ENCODE peak calls at places on chromosomes 16 and 17, in five cellular contexts. One of them, this sample, is unnamed. For H3K36me3, the result is how much of the 10 kb centered on the place peaks cover.

GRCh38 chr17:76924345-76925332 is 56.4 kb downstream of the MGAT5B start:
- DNase-seq in BJ: no peak
- DNase-seq in mucosa of descending colon: no peak
- DNase-seq in adrenal gland: peak
- DNase-seq in mammary epithelial cell: no peak
- DNase-seq in this sample: no peak

GRCh38 chr17:10151667-10152496 is 46.5 kb downstream of the GAS7 start:
- DNase-seq in mucosa of descending colon: no peak
- DNase-seq in mammary epithelial cell: no peak
- DNase-seq in adrenal gland: no peak
- DNase-seq in BJ: no peak
- DNase-seq in this sample: no peak

GRCh38 chr16:363110-364090 is 6.9 kb downstream of the MRPL28 start:
- DNase-seq in adrenal gland: no peak
- DNase-seq in BJ: no peak
- DNase-seq in mucosa of descending colon: peak
- DNase-seq in mammary epithelial cell: no peak
- DNase-seq in this sample: no peak

GRCh38 chr17:74453665-74454196 is 12.7 kb upstream of the CD300A start:
- DNase-seq in BJ: no peak
- DNase-seq in mucosa of descending colon: peak
- DNase-seq in adrenal gland: peak
- DNase-seq in mammary epithelial cell: no peak
- DNase-seq in this sample: no peak

GRCh38 chr17:57294629-57295501 is 38.5 kb downstream of the MSI2 start:
- DNase-seq in mucosa of descending colon: no peak
- DNase-seq in BJ: no peak
- DNase-seq in adrenal gland: peak
- DNase-seq in mammary epithelial cell: peak
- DNase-seq in this sample: no peak

GRCh38 chr16:11016524-11016988 is 72.2 kb downstream of the CLEC16A start:
- DNase-seq in mammary epithelial cell: no peak
- DNase-seq in BJ: no peak
- DNase-seq in adrenal gland: no peak
- DNase-seq in mucosa of descending colon: no peak
- DNase-seq in this sample: no peak

GRCh38 chr16:10939649-10940206 is 2.5 kb downstream of the DEXI start:
- DNase-seq in adrenal gland: no peak
- DNase-seq in mucosa of descending colon: no peak
- DNase-seq in BJ: no peak
- DNase-seq in mammary epithelial cell: no peak
- DNase-seq in this sample: no peak

GRCh38 chr17:73069164-73069774 is 23.2 kb downstream of the SLC39A11 start:
- DNase-seq in mammary epithelial cell: no peak
- DNase-seq in BJ: no peak
- DNase-seq in mucosa of descending colon: no peak
- DNase-seq in adrenal gland: no peak
- DNase-seq in this sample: no peak

GRCh38 chr16:68234188-68235104 is 1.5 kb downstream of the ESRP2 start:
- DNase-seq in mammary epithelial cell: peak
- DNase-seq in BJ: no peak
- DNase-seq in mucosa of descending colon: peak
- DNase-seq in adrenal gland: no peak
- DNase-seq in this sample: no peak

GRCh38 chr17:20010886-20011402 is 1.8 kb downstream of the SPECC1 start:
- DNase-seq in adrenal gland: no peak
- DNase-seq in mucosa of descending colon: no peak
- DNase-seq in BJ: no peak
- DNase-seq in mammary epithelial cell: no peak
- DNase-seq in this sample: no peak

GRCh38 chr16:12874135-12874534 is 27.3 kb upstream of the SHISA9 start:
- DNase-seq in adrenal gland: no peak
- DNase-seq in BJ: peak
- DNase-seq in mammary epithelial cell: peak
- DNase-seq in mucosa of descending colon: no peak
- DNase-seq in this sample: no peak

GRCh38 chr16:31466381-31466841 is 5.5 kb upstream of the TGFB1I1 start:
- DNase-seq in mammary epithelial cell: no peak
- DNase-seq in adrenal gland: no peak
- DNase-seq in BJ: no peak
- DNase-seq in mucosa of descending colon: peak
- DNase-seq in this sample: no peak

GRCh38 chr17:74527756-74528155 is 3.5 kb downstream of the CD300LB start:
- DNase-seq in mucosa of descending colon: no peak
- DNase-seq in mammary epithelial cell: no peak
- DNase-seq in adrenal gland: no peak
- DNase-seq in BJ: no peak
- DNase-seq in this sample: no peak

GRCh38 chr16:83899272-83899897 is 470 bp downstream of the MLYCD start:
- DNase-seq in mammary epithelial cell: peak
- DNase-seq in mucosa of descending colon: peak
- DNase-seq in adrenal gland: peak
- DNase-seq in BJ: no peak
- DNase-seq in this sample: peak

GRCh38 chr17:44633998-44634397 is 22.3 kb upstream of the MEIOC start:
- DNase-seq in mammary epithelial cell: no peak
- DNase-seq in adrenal gland: no peak
- DNase-seq in mucosa of descending colon: no peak
- DNase-seq in BJ: no peak
- DNase-seq in this sample: no peak

GRCh38 chr16:3038256-3038655 is 1.5 kb upstream of the BICDL2 start:
- DNase-seq in mammary epithelial cell: peak
- DNase-seq in BJ: no peak
- DNase-seq in adrenal gland: no peak
- DNase-seq in mucosa of descending colon: peak
- DNase-seq in this sample: no peak

GRCh38 chr16:66290431-66290830 is 76.1 kb upstream of the CDH5 start:
- DNase-seq in adrenal gland: no peak
- DNase-seq in mucosa of descending colon: no peak
- DNase-seq in BJ: no peak
- DNase-seq in mammary epithelial cell: no peak
- DNase-seq in this sample: no peak

GRCh38 chr16:50878966-50879615 is 137.2 kb downstream of the CYLD start:
- DNase-seq in BJ: no peak
- DNase-seq in adrenal gland: no peak
- DNase-seq in mammary epithelial cell: no peak
- DNase-seq in mucosa of descending colon: no peak
- DNase-seq in this sample: no peak

GRCh38 chr17:27567563-27567859 is 63.5 kb upstream of the LGALS9 start:
- DNase-seq in adrenal gland: no peak
- DNase-seq in mucosa of descending colon: no peak
- DNase-seq in BJ: no peak
- DNase-seq in mammary epithelial cell: no peak
- DNase-seq in this sample: no peak

GRCh38 chr17:41413353-41413752 is 11.0 kb downstream of the KRT37 start:
- DNase-seq in adrenal gland: no peak
- DNase-seq in mammary epithelial cell: no peak
- DNase-seq in BJ: no peak
- DNase-seq in mucosa of descending colon: no peak
- DNase-seq in this sample: no peak

GRCh38 chr17:45410144-45411091 is 22.3 kb downstream of the ARHGAP27 start:
- DNase-seq in mucosa of descending colon: peak
- DNase-seq in BJ: no peak
- DNase-seq in mammary epithelial cell: no peak
- DNase-seq in adrenal gland: peak
- DNase-seq in this sample: peak

GRCh38 chr16:309476-309875 is 26.5 kb downstream of the PDIA2 start:
- DNase-seq in mucosa of descending colon: no peak
- DNase-seq in mammary epithelial cell: no peak
- DNase-seq in BJ: no peak
- DNase-seq in adrenal gland: no peak
- DNase-seq in this sample: no peak

GRCh38 chr16:23227529-23227928 is 45.0 kb downstream of the SCNN1G start:
- DNase-seq in BJ: no peak
- DNase-seq in mammary epithelial cell: no peak
- DNase-seq in mucosa of descending colon: no peak
- DNase-seq in adrenal gland: no peak
- DNase-seq in this sample: no peak

GRCh38 chr17:82358467-82359350 is at the start of gene TEX19:
- DNase-seq in mammary epithelial cell: no peak
- DNase-seq in adrenal gland: no peak
- DNase-seq in BJ: no peak
- DNase-seq in mucosa of descending colon: no peak
- DNase-seq in this sample: no peak

GRCh38 chr17:82438401-82439193 is 12.0 kb downstream of the CYBC1 start:
- DNase-seq in BJ: no peak
- DNase-seq in adrenal gland: no peak
- DNase-seq in mucosa of descending colon: no peak
- DNase-seq in mammary epithelial cell: no peak
- DNase-seq in this sample: no peak

GRCh38 chr16:72961115-72961832 is 86.7 kb downstream of the ZFHX3 start:
- DNase-seq in mucosa of descending colon: no peak
- DNase-seq in adrenal gland: no peak
- DNase-seq in mammary epithelial cell: no peak
- DNase-seq in BJ: no peak
- DNase-seq in this sample: no peak
- TF ChIP-seq CTCF in mucosa of descending colon: no peak
- TF ChIP-seq CTCF in adrenal gland: peak
- TF ChIP-seq CTCF in mammary epithelial cell: peak
- TF ChIP-seq CTCF in BJ: peak
- TF ChIP-seq CTCF in this sample: no peak

GRCh38 chr17:12546983-12547382 is 118.7 kb upstream of the MYOCD start:
- DNase-seq in adrenal gland: no peak
- DNase-seq in mucosa of descending colon: no peak
- DNase-seq in mammary epithelial cell: no peak
- DNase-seq in BJ: no peak
- DNase-seq in this sample: no peak

GRCh38 chr17:12548558-12548957 is 117.1 kb upstream of the MYOCD start:
- DNase-seq in mammary epithelial cell: no peak
- DNase-seq in mucosa of descending colon: no peak
- DNase-seq in BJ: no peak
- DNase-seq in adrenal gland: no peak
- DNase-seq in this sample: no peak

GRCh38 chr17:12545877-12546513 is 119.7 kb upstream of the MYOCD start:
- DNase-seq in mucosa of descending colon: no peak
- DNase-seq in BJ: no peak
- DNase-seq in adrenal gland: peak
- DNase-seq in mammary epithelial cell: no peak
- DNase-seq in this sample: peak

GRCh38 chr17:12547829-12548228 is 117.9 kb upstream of the MYOCD start:
- DNase-seq in BJ: no peak
- DNase-seq in mucosa of descending colon: no peak
- DNase-seq in mammary epithelial cell: no peak
- DNase-seq in adrenal gland: no peak
- DNase-seq in this sample: no peak

DNA sequence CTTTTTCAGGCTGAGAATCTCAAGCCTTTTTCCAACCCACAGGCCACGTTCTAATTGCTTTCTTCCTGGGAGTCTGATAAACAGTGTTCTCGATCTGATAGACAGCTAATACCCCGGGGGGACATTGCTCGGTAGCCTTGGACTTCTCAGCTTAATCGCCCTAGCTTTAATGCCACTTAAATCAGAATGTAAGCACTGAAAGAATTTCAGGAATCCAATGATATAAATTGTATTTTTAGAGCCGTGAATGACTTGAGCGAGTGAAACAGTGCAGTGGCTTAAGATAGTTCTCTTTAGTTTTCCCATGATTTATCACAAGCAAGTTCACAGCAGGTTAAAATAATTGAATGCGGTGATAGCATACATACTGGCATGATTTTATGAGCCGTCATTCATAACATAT is 116.2 kb upstream of the MYOCD start:
- DNase-seq in BJ: peak
- DNase-seq in mucosa of descending colon: no peak
- DNase-seq in mammary epithelial cell: no peak
- DNase-seq in adrenal gland: no peak
- DNase-seq in this sample: no peak
- H3K4me3 ChIP-seq in BJ: no peak
- H3K4me3 ChIP-seq in mucosa of descending colon: no peak
- H3K4me3 ChIP-seq in mammary epithelial cell: no peak
- H3K4me3 ChIP-seq in adrenal gland: no peak
- H3K4me3 ChIP-seq in this sample: no peak

GRCh38 chr16:85017151-85017550 is 5.8 kb upstream of the ZDHHC7 start:
- DNase-seq in BJ: no peak
- DNase-seq in adrenal gland: no peak
- DNase-seq in mammary epithelial cell: no peak
- DNase-seq in mucosa of descending colon: no peak
- DNase-seq in this sample: no peak

GRCh38 chr16:85015481-85016177 is 4.3 kb upstream of the ZDHHC7 start:
- DNase-seq in mammary epithelial cell: no peak
- DNase-seq in mucosa of descending colon: no peak
- DNase-seq in BJ: no peak
- DNase-seq in adrenal gland: no peak
- DNase-seq in this sample: no peak

GRCh38 chr16:85019659-85020245 is 7.8 kb upstream of the KIAA0513 start:
- DNase-seq in mammary epithelial cell: peak
- DNase-seq in mucosa of descending colon: peak
- DNase-seq in adrenal gland: no peak
- DNase-seq in BJ: no peak
- DNase-seq in this sample: no peak

GRCh38 chr16:85018529-85019236 is 7.3 kb upstream of the ZDHHC7 start:
- DNase-seq in mammary epithelial cell: no peak
- DNase-seq in mucosa of descending colon: no peak
- DNase-seq in BJ: no peak
- DNase-seq in adrenal gland: no peak
- DNase-seq in this sample: no peak

DNA sequence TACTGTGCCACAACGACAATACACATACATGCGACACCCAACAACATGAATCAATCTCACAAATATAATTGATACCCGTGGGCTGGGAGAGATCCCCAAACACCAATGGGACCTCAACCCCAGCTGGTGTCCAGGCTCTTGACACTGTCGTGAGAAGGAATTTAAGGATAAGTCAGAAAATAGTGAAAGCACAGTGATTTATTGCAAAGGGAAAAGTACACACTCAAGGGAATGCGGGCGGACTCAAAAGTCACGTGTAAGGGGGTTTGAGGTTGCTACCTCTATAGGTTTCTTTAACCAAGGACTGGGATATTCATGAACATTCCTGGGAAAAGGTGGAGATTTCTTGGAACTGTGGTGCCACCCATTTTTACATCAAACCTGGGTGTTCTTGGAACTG is 6.3 kb upstream of the ZDHHC7 start:
- DNase-seq in adrenal gland: no peak
- DNase-seq in mammary epithelial cell: no peak
- DNase-seq in mucosa of descending colon: no peak
- DNase-seq in BJ: no peak
- DNase-seq in this sample: no peak
- H3K36me3 ChIP-seq in adrenal gland: under half
- H3K36me3 ChIP-seq in mammary epithelial cell: under half
- H3K36me3 ChIP-seq in mucosa of descending colon: under half
- H3K36me3 ChIP-seq in BJ: under half
- H3K36me3 ChIP-seq in this sample: under half

GRCh38 chr16:30421010-30421409 is 8.8 kb downstream of the DCTPP1 start:
- DNase-seq in adrenal gland: no peak
- DNase-seq in mammary epithelial cell: no peak
- DNase-seq in BJ: no peak
- DNase-seq in mucosa of descending colon: no peak
- DNase-seq in this sample: no peak

GRCh38 chr16:30416624-30417298 is 9.4 kb downstream of the ZNF771 start:
- DNase-seq in BJ: no peak
- DNase-seq in mucosa of descending colon: no peak
- DNase-seq in adrenal gland: no peak
- DNase-seq in mammary epithelial cell: no peak
- DNase-seq in this sample: no peak

GRCh38 chr16:30416047-30416603 is 8.7 kb downstream of the ZNF771 start:
- DNase-seq in BJ: no peak
- DNase-seq in adrenal gland: no peak
- DNase-seq in mucosa of descending colon: no peak
- DNase-seq in mammary epithelial cell: no peak
- DNase-seq in this sample: no peak

GRCh38 chr16:30418350-30419181 is 11.2 kb downstream of the ZNF771 start:
- DNase-seq in BJ: no peak
- DNase-seq in adrenal gland: no peak
- DNase-seq in mammary epithelial cell: no peak
- DNase-seq in mucosa of descending colon: no peak
- DNase-seq in this sample: no peak

GRCh38 chr16:30417447-30418349 is 10.3 kb downstream of the ZNF771 start:
- DNase-seq in mucosa of descending colon: peak
- DNase-seq in mammary epithelial cell: peak
- DNase-seq in adrenal gland: peak
- DNase-seq in BJ: peak
- DNase-seq in this sample: peak
- TF ChIP-seq CTCF in mucosa of descending colon: no peak
- TF ChIP-seq CTCF in mammary epithelial cell: no peak
- TF ChIP-seq CTCF in adrenal gland: peak
- TF ChIP-seq CTCF in BJ: peak
- TF ChIP-seq CTCF in this sample: peak